ENCODE peak calls at places on chromosome 6, in five cellular contexts. One of them, this sample, is unnamed.

GRCh38 chr6:167800549-167800948 is 26.2 kb upstream of the AFDN start:
- DNase-seq in progenitor cell of endocrine pancreas: no peak
- DNase-seq in GM23248: no peak
- DNase-seq in activated CD4-positive, CD25-positive, alpha-beta regulatory T cell treated with anti-CD3 and anti-CD28 coated beads, Interleukin-2, amount 50 U/mL, for 16 hours: no peak
- DNase-seq in lung: no peak
- DNase-seq in this sample: no peak

GRCh38 chr6:98137391-98137790 is 697.0 kb upstream of the POU3F2 start:
- DNase-seq in progenitor cell of endocrine pancreas: no peak
- DNase-seq in GM23248: no peak
- DNase-seq in activated CD4-positive, CD25-positive, alpha-beta regulatory T cell treated with anti-CD3 and anti-CD28 coated beads, Interleukin-2, amount 50 U/mL, for 16 hours: no peak
- DNase-seq in lung: no peak
- DNase-seq in this sample: no peak

GRCh38 chr6:10425973-10426780 is 11.3 kb upstream of the TFAP2A start:
- DNase-seq in progenitor cell of endocrine pancreas: no peak
- DNase-seq in lung: no peak
- DNase-seq in activated CD4-positive, CD25-positive, alpha-beta regulatory T cell treated with anti-CD3 and anti-CD28 coated beads, Interleukin-2, amount 50 U/mL, for 16 hours: no peak
- DNase-seq in GM23248: peak; percentile 76
- DNase-seq in this sample: no peak

GRCh38 chr6:127855542-127856159 is 45.2 kb downstream of the THEMIS start:
- DNase-seq in progenitor cell of endocrine pancreas: no peak
- DNase-seq in lung: no peak
- DNase-seq in GM23248: peak; percentile 54
- DNase-seq in activated CD4-positive, CD25-positive, alpha-beta regulatory T cell treated with anti-CD3 and anti-CD28 coated beads, Interleukin-2, amount 50 U/mL, for 16 hours: peak; percentile 7
- DNase-seq in this sample: no peak

GRCh38 chr6:145845557-145845956 is 31.0 kb upstream of the FBXO30 start:
- DNase-seq in progenitor cell of endocrine pancreas: no peak
- DNase-seq in activated CD4-positive, CD25-positive, alpha-beta regulatory T cell treated with anti-CD3 and anti-CD28 coated beads, Interleukin-2, amount 50 U/mL, for 16 hours: no peak
- DNase-seq in lung: no peak
- DNase-seq in GM23248: no peak
- DNase-seq in this sample: no peak

GRCh38 chr6:6880745-6881437 is 226.9 kb upstream of the RREB1 start:
- DNase-seq in lung: no peak
- DNase-seq in progenitor cell of endocrine pancreas: no peak
- DNase-seq in GM23248: no peak
- DNase-seq in activated CD4-positive, CD25-positive, alpha-beta regulatory T cell treated with anti-CD3 and anti-CD28 coated beads, Interleukin-2, amount 50 U/mL, for 16 hours: no peak
- DNase-seq in this sample: no peak

GRCh38 chr6:10633216-10633615 is 61.2 kb downstream of the C6orf52 start:
- DNase-seq in lung: no peak
- DNase-seq in progenitor cell of endocrine pancreas: no peak
- DNase-seq in GM23248: peak; percentile 51
- DNase-seq in activated CD4-positive, CD25-positive, alpha-beta regulatory T cell treated with anti-CD3 and anti-CD28 coated beads, Interleukin-2, amount 50 U/mL, for 16 hours: no peak
- DNase-seq in this sample: no peak

GRCh38 chr6:23533954-23534725 is 591.9 kb upstream of the NRSN1 start:
- DNase-seq in lung: no peak
- DNase-seq in GM23248: peak; percentile 35
- DNase-seq in progenitor cell of endocrine pancreas: no peak
- DNase-seq in activated CD4-positive, CD25-positive, alpha-beta regulatory T cell treated with anti-CD3 and anti-CD28 coated beads, Interleukin-2, amount 50 U/mL, for 16 hours: no peak
- DNase-seq in this sample: no peak

GRCh38 chr6:136761227-136761922 is 30.9 kb downstream of the MAP3K5 start:
- DNase-seq in lung: no peak
- DNase-seq in progenitor cell of endocrine pancreas: no peak
- DNase-seq in GM23248: peak; percentile 25
- DNase-seq in activated CD4-positive, CD25-positive, alpha-beta regulatory T cell treated with anti-CD3 and anti-CD28 coated beads, Interleukin-2, amount 50 U/mL, for 16 hours: no peak
- DNase-seq in this sample: peak; percentile 82

GRCh38 chr6:161676566-161676965 is 402.7 kb upstream of the AGPAT4 start:
- DNase-seq in GM23248: no peak
- DNase-seq in activated CD4-positive, CD25-positive, alpha-beta regulatory T cell treated with anti-CD3 and anti-CD28 coated beads, Interleukin-2, amount 50 U/mL, for 16 hours: no peak
- DNase-seq in lung: no peak
- DNase-seq in progenitor cell of endocrine pancreas: no peak
- DNase-seq in this sample: no peak

GRCh38 chr6:29981211-29981812 is 39.0 kb downstream of the HLA-A start:
- DNase-seq in activated CD4-positive, CD25-positive, alpha-beta regulatory T cell treated with anti-CD3 and anti-CD28 coated beads, Interleukin-2, amount 50 U/mL, for 16 hours: no peak
- DNase-seq in progenitor cell of endocrine pancreas: no peak
- DNase-seq in lung: no peak
- DNase-seq in GM23248: no peak
- DNase-seq in this sample: no peak

GRCh38 chr6:144657691-144658090 is 372.6 kb downstream of the UTRN start:
- DNase-seq in GM23248: no peak
- DNase-seq in lung: no peak
- DNase-seq in activated CD4-positive, CD25-positive, alpha-beta regulatory T cell treated with anti-CD3 and anti-CD28 coated beads, Interleukin-2, amount 50 U/mL, for 16 hours: no peak
- DNase-seq in progenitor cell of endocrine pancreas: no peak
- DNase-seq in this sample: no peak

GRCh38 chr6:5302995-5303622 is 41.8 kb downstream of the FARS2 start:
- DNase-seq in activated CD4-positive, CD25-positive, alpha-beta regulatory T cell treated with anti-CD3 and anti-CD28 coated beads, Interleukin-2, amount 50 U/mL, for 16 hours: peak; percentile 50
- DNase-seq in lung: peak; percentile 39
- DNase-seq in GM23248: peak; percentile 21
- DNase-seq in progenitor cell of endocrine pancreas: peak; percentile 22
- DNase-seq in this sample: peak; percentile 66

GRCh38 chr6:43937236-43938177 is 167.5 kb downstream of the VEGFA start:
- DNase-seq in progenitor cell of endocrine pancreas: no peak
- DNase-seq in activated CD4-positive, CD25-positive, alpha-beta regulatory T cell treated with anti-CD3 and anti-CD28 coated beads, Interleukin-2, amount 50 U/mL, for 16 hours: no peak
- DNase-seq in GM23248: no peak
- DNase-seq in lung: peak; percentile 44
- DNase-seq in this sample: no peak

GRCh38 chr6:57313711-57314471 is 3.5 kb upstream of the PRIM2 start:
- DNase-seq in progenitor cell of endocrine pancreas: no peak
- DNase-seq in activated CD4-positive, CD25-positive, alpha-beta regulatory T cell treated with anti-CD3 and anti-CD28 coated beads, Interleukin-2, amount 50 U/mL, for 16 hours: no peak
- DNase-seq in lung: no peak
- DNase-seq in GM23248: peak; percentile 99
- DNase-seq in this sample: peak; percentile 50

GRCh38 chr6:120489941-120490340 is 844.3 kb downstream of the TBC1D32 start:
- DNase-seq in GM23248: no peak
- DNase-seq in progenitor cell of endocrine pancreas: no peak
- DNase-seq in lung: no peak
- DNase-seq in activated CD4-positive, CD25-positive, alpha-beta regulatory T cell treated with anti-CD3 and anti-CD28 coated beads, Interleukin-2, amount 50 U/mL, for 16 hours: no peak
- DNase-seq in this sample: no peak

GRCh38 chr6:139569561-139569960 is 195.1 kb upstream of the CITED2 start:
- DNase-seq in GM23248: peak; percentile 83
- DNase-seq in lung: no peak
- DNase-seq in activated CD4-positive, CD25-positive, alpha-beta regulatory T cell treated with anti-CD3 and anti-CD28 coated beads, Interleukin-2, amount 50 U/mL, for 16 hours: no peak
- DNase-seq in progenitor cell of endocrine pancreas: no peak
- DNase-seq in this sample: no peak

GRCh38 chr6:162245831-162246230 is 481.7 kb downstream of the PRKN start:
- DNase-seq in progenitor cell of endocrine pancreas: no peak
- DNase-seq in GM23248: no peak
- DNase-seq in lung: no peak
- DNase-seq in activated CD4-positive, CD25-positive, alpha-beta regulatory T cell treated with anti-CD3 and anti-CD28 coated beads, Interleukin-2, amount 50 U/mL, for 16 hours: no peak
- DNase-seq in this sample: no peak

GRCh38 chr6:56188429-56188828 is 59.0 kb downstream of the COL21A1 start:
- DNase-seq in progenitor cell of endocrine pancreas: no peak
- DNase-seq in lung: no peak
- DNase-seq in activated CD4-positive, CD25-positive, alpha-beta regulatory T cell treated with anti-CD3 and anti-CD28 coated beads, Interleukin-2, amount 50 U/mL, for 16 hours: no peak
- DNase-seq in GM23248: no peak
- DNase-seq in this sample: no peak

GRCh38 chr6:1027109-1027794 is 284.6 kb upstream of the FOXQ1 start:
- DNase-seq in GM23248: peak; percentile 80
- DNase-seq in lung: no peak
- DNase-seq in progenitor cell of endocrine pancreas: no peak
- DNase-seq in activated CD4-positive, CD25-positive, alpha-beta regulatory T cell treated with anti-CD3 and anti-CD28 coated beads, Interleukin-2, amount 50 U/mL, for 16 hours: no peak
- DNase-seq in this sample: no peak

GRCh38 chr6:4879724-4880372 is 103.6 kb downstream of the CDYL start:
- DNase-seq in progenitor cell of endocrine pancreas: no peak
- DNase-seq in lung: no peak
- DNase-seq in activated CD4-positive, CD25-positive, alpha-beta regulatory T cell treated with anti-CD3 and anti-CD28 coated beads, Interleukin-2, amount 50 U/mL, for 16 hours: no peak
- DNase-seq in GM23248: no peak
- DNase-seq in this sample: no peak

GRCh38 chr6:41155132-41155805 is 1.1 kb upstream of the TREML1 start:
- DNase-seq in lung: no peak
- DNase-seq in GM23248: no peak
- DNase-seq in activated CD4-positive, CD25-positive, alpha-beta regulatory T cell treated with anti-CD3 and anti-CD28 coated beads, Interleukin-2, amount 50 U/mL, for 16 hours: no peak
- DNase-seq in progenitor cell of endocrine pancreas: no peak
- DNase-seq in this sample: no peak

GRCh38 chr6:36781669-36782068 is 57.6 kb downstream of the CPNE5 start:
- DNase-seq in lung: no peak
- DNase-seq in activated CD4-positive, CD25-positive, alpha-beta regulatory T cell treated with anti-CD3 and anti-CD28 coated beads, Interleukin-2, amount 50 U/mL, for 16 hours: no peak
- DNase-seq in progenitor cell of endocrine pancreas: no peak
- DNase-seq in GM23248: no peak
- DNase-seq in this sample: no peak

GRCh38 chr6:105898286-105898685 is 187.8 kb upstream of the PRDM1 start:
- DNase-seq in GM23248: peak; percentile 80
- DNase-seq in lung: no peak
- DNase-seq in progenitor cell of endocrine pancreas: no peak
- DNase-seq in activated CD4-positive, CD25-positive, alpha-beta regulatory T cell treated with anti-CD3 and anti-CD28 coated beads, Interleukin-2, amount 50 U/mL, for 16 hours: no peak
- DNase-seq in this sample: no peak

GRCh38 chr6:135161996-135162395 is 19.1 kb upstream of the MYB start:
- DNase-seq in activated CD4-positive, CD25-positive, alpha-beta regulatory T cell treated with anti-CD3 and anti-CD28 coated beads, Interleukin-2, amount 50 U/mL, for 16 hours: no peak
- DNase-seq in lung: no peak
- DNase-seq in progenitor cell of endocrine pancreas: no peak
- DNase-seq in GM23248: no peak
- DNase-seq in this sample: no peak

GRCh38 chr6:138795809-138796469 is at the start of gene ECT2L:
- DNase-seq in activated CD4-positive, CD25-positive, alpha-beta regulatory T cell treated with anti-CD3 and anti-CD28 coated beads, Interleukin-2, amount 50 U/mL, for 16 hours: no peak
- DNase-seq in progenitor cell of endocrine pancreas: peak; percentile 40
- DNase-seq in GM23248: peak; percentile 79
- DNase-seq in lung: peak; percentile 74
- DNase-seq in this sample: peak; percentile 15

GRCh38 chr6:165308926-165309731 is at the start of gene C6orf118:
- DNase-seq in activated CD4-positive, CD25-positive, alpha-beta regulatory T cell treated with anti-CD3 and anti-CD28 coated beads, Interleukin-2, amount 50 U/mL, for 16 hours: no peak
- DNase-seq in lung: peak; percentile 38
- DNase-seq in GM23248: peak; percentile 68
- DNase-seq in progenitor cell of endocrine pancreas: peak; percentile 51
- DNase-seq in this sample: peak; percentile 8

GRCh38 chr6:107690864-107691661 is 133.1 kb downstream of the SCML4 start:
- DNase-seq in activated CD4-positive, CD25-positive, alpha-beta regulatory T cell treated with anti-CD3 and anti-CD28 coated beads, Interleukin-2, amount 50 U/mL, for 16 hours: no peak
- DNase-seq in lung: no peak
- DNase-seq in progenitor cell of endocrine pancreas: no peak
- DNase-seq in GM23248: peak; percentile 95
- DNase-seq in this sample: no peak

GRCh38 chr6:12504325-12504966 is 212.1 kb upstream of the PHACTR1 start:
- DNase-seq in GM23248: peak; percentile 50
- DNase-seq in progenitor cell of endocrine pancreas: no peak
- DNase-seq in lung: no peak
- DNase-seq in activated CD4-positive, CD25-positive, alpha-beta regulatory T cell treated with anti-CD3 and anti-CD28 coated beads, Interleukin-2, amount 50 U/mL, for 16 hours: no peak
- DNase-seq in this sample: no peak

GRCh38 chr6:106363401-106364138 is 3.1 kb downstream of the CRYBG1 start:
- DNase-seq in lung: no peak
- DNase-seq in activated CD4-positive, CD25-positive, alpha-beta regulatory T cell treated with anti-CD3 and anti-CD28 coated beads, Interleukin-2, amount 50 U/mL, for 16 hours: no peak
- DNase-seq in progenitor cell of endocrine pancreas: no peak
- DNase-seq in GM23248: peak; percentile 10
- DNase-seq in this sample: no peak

GRCh38 chr6:167394330-167394729 is 69.4 kb downstream of the TTLL2 start:
- DNase-seq in progenitor cell of endocrine pancreas: no peak
- DNase-seq in GM23248: no peak
- DNase-seq in activated CD4-positive, CD25-positive, alpha-beta regulatory T cell treated with anti-CD3 and anti-CD28 coated beads, Interleukin-2, amount 50 U/mL, for 16 hours: no peak
- DNase-seq in lung: no peak
- DNase-seq in this sample: no peak

GRCh38 chr6:4349931-4350330 is 214.6 kb upstream of the ECI2 start:
- DNase-seq in activated CD4-positive, CD25-positive, alpha-beta regulatory T cell treated with anti-CD3 and anti-CD28 coated beads, Interleukin-2, amount 50 U/mL, for 16 hours: no peak
- DNase-seq in progenitor cell of endocrine pancreas: no peak
- DNase-seq in lung: no peak
- DNase-seq in GM23248: no peak
- DNase-seq in this sample: no peak

GRCh38 chr6:34911822-34912221 is 22.8 kb downstream of the ANKS1A start:
- DNase-seq in activated CD4-positive, CD25-positive, alpha-beta regulatory T cell treated with anti-CD3 and anti-CD28 coated beads, Interleukin-2, amount 50 U/mL, for 16 hours: no peak
- DNase-seq in GM23248: no peak
- DNase-seq in lung: no peak
- DNase-seq in progenitor cell of endocrine pancreas: no peak
- DNase-seq in this sample: no peak

This sample was measured in prostate gland.